ENCODE peak calls at places on chromosomes 2 and 18, in four cellular contexts. Z is prostate gland, E is GM06990, R is bronchial epithelial cell. I is an unnamed sample. For H3K27me3, the result is how much of the 10 kb centered on the place peaks cover.

GRCh38 chr18:76977681-76978234 is 154.8 kb downstream of the MBP start:
- DNase-seq in Z (no peak), R (no peak), E (no peak), I (no peak)

GRCh38 chr18:76459687-76460350 is 35.2 kb downstream of the ZNF516 start:
- DNase-seq in R (peak), Z (peak), E (no peak), I (peak)

GRCh38 chr2:101205521-101205998 is 47.1 kb upstream of the CNOT11 start:
- DNase-seq in Z (peak), R (peak), E (no peak), I (peak)

GRCh38 chr2:94986392-94986963 is 39.0 kb upstream of the MAL start:
- DNase-seq in E (no peak), Z (peak), R (peak), I (peak)

GRCh38 chr18:59388180-59388579 is 29.1 kb upstream of the LMAN1 start:
- DNase-seq in Z (no peak), E (no peak), R (no peak), I (no peak)

GRCh38 chr2:222651721-222652420 is 4.0 kb downstream of the FARSB start:
- DNase-seq in Z (no peak), E (no peak), R (no peak), I (no peak)

GRCh38 chr2:136510244-136510643 is 255.1 kb upstream of the THSD7B start:
- DNase-seq in E (no peak), R (no peak), Z (no peak), I (no peak)

GRCh38 chr2:144860421-144860820 is 340.5 kb upstream of the ZEB2 start:
- DNase-seq in Z (no peak), E (no peak), R (no peak), I (no peak)

GRCh38 chr2:210477496-210477895 is 937 bp upstream of the LANCL1 start:
- DNase-seq in R (peak), Z (no peak), E (no peak), I (peak)

GRCh38 chr18:36297419-36298112 is at the start of gene FHOD3:
- DNase-seq in Z (peak), E (peak), R (no peak), I (peak)

GRCh38 chr2:5766051-5766450 is 73.9 kb downstream of the SOX11 start:
- DNase-seq in E (no peak), Z (no peak), R (no peak), I (peak)
- H3K4me3 ChIP-seq in E (no peak), Z (no peak), R (no peak), I (peak)

GRCh38 chr2:110948027-110948687 is 172.6 kb upstream of the BCL2L11 start:
- DNase-seq in R (no peak), E (no peak), Z (no peak), I (no peak)
- H3K27me3 ChIP-seq in R (under half), E (under half), Z (under half), I (under half)

GRCh38 chr18:43931439-43931838 is 654.1 kb upstream of the SYT4 start:
- DNase-seq in R (no peak), Z (no peak), E (no peak), I (no peak)
- H3K4me3 ChIP-seq in R (no peak), Z (no peak), E (no peak), I (no peak)

DNA sequence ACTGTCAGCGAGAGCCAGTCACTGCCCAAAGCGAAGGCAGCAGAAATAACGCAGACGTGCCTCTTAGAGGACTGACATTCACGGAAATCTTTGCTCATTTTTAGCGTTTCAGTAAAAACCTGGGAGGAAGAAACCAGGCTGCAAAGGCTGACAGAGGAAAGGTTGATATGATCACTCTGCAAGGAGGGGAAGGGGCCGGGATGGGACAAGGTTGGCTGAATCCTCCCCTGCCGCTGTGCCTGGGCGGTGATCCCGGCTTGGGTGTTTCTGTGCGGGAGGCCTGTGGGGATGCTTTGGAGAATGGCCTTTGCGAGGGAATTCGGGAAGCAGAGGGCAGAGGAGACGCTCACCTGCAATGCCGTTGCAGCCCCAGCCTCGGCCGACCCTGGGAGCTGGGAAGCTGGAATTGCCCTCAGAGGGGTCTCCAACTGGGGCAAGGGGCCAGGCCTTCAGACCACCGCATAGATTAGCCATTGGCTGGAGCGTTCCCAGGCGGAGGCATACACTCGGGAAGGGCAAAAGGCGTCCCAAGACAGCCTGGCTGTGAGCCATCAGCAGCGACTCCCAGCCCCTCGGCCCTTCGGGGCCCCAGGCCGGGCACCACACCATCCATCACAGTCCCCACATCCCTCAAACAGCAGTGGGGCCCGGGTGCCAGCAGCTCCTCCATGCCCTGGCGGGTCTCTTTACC is 111.7 kb upstream of the GPC1 start:
- DNase-seq in E (no peak), Z (no peak), R (no peak), I (no peak)
- H3K27me3 ChIP-seq in E (under half), Z (under half), R (under half), I (under half)

DNA sequence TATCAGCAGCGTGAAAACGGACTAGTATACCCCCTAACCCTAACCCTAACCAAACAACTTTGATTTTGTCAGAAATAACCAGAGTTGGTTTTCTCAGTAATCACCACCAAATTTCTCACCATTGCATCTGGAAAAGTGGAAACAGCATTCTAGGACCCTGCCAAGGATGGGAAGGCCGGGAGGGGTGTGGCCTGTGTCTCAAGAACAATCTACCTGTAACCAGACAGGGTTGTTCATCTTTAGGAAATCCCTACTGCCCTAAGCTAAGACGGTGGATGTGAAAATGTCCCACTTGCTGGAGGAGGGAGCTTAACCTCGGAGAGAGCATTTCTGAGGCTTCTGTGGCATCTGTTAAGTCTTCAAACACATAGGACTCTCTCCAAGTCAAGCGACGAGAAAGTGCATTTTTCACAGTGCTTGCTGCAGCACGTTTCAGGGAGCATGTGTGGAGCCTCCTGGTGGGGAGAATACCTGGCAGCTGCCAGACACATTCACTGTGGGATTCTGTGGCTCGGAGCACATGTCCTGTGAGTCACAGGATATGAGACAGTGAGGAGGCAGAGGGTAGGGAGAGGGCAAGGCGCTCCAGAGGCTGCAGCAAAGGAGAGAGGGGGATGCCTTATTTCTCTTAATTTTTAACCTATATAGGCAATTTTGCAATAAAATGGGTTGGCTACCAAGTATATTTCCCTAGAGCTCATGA is 207.5 kb downstream of the SPP2 start:
- DNase-seq in E (no peak), Z (peak), R (peak), I (peak)
- H3K4me3 ChIP-seq in E (no peak), Z (no peak), R (no peak), I (no peak)

GRCh38 chr18:13254971-13255927 is 36.7 kb downstream of the LDLRAD4 start:
- DNase-seq in R (no peak), Z (no peak), E (no peak), I (no peak)

GRCh38 chr18:13256444-13257305 is 38.1 kb downstream of the LDLRAD4 start:
- DNase-seq in R (no peak), E (no peak), Z (no peak), I (no peak)

GRCh38 chr18:13259701-13260100 is 41.1 kb downstream of the LDLRAD4 start:
- DNase-seq in Z (no peak), R (no peak), E (no peak), I (no peak)

GRCh38 chr18:13258792-13259385 is 40.3 kb downstream of the LDLRAD4 start:
- DNase-seq in Z (no peak), E (no peak), R (no peak), I (no peak)

DNA sequence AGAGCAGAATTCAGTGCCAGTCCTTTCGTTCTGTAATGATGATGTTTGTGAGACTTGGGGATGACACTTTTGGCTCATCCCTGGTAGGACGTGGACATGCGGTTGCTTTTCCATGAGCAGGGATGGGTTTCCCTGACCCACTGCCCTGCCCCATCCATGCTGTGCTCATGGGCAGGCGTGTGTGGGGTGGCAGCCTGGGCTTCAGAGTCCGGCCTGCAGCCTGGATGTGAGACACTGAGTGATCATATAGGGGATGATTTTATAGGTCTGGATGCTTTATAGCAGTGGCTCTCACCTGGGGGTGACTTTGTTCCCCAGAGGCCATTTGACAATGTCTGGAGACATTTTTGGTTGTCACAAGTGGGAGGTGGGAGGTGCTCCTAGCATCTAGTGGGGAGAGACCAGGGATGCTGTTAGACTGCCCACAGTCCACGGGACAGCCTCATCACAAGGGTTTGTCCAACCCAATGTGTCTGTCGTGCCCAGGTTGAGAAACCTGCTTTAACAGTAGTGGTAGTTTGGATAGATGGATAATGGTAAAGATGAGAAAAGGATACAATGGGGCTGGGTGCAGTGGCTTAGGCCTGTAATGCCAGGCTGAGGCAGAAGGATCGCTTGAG is 38.9 kb downstream of the LDLRAD4 start:
- DNase-seq in Z (no peak), R (no peak), E (no peak), I (no peak)
- H3K27me3 ChIP-seq in Z (under half), R (under half), E (under half), I (under half)

GRCh38 chr18:54608008-54608642 is 17.1 kb downstream of the DYNAP start:
- DNase-seq in E (no peak), R (peak), Z (no peak), I (peak)
- H3K4me3 ChIP-seq in E (no peak), R (peak), Z (peak), I (peak)

GRCh38 chr2:11344342-11344955 is at the start of gene ROCK2:
- DNase-seq in Z (peak), R (peak), E (peak), I (peak)

GRCh38 chr2:11344956-11345671 is 678 bp upstream of the ROCK2 start:
- DNase-seq in Z (peak), E (no peak), R (peak), I (peak)

GRCh38 chr2:11342561-11343343 is 1.7 kb downstream of the ROCK2 start:
- DNase-seq in Z (peak), E (no peak), R (peak), I (peak)

GRCh38 chr2:11343626-11344341 is 652 bp downstream of the ROCK2 start:
- DNase-seq in E (peak), Z (peak), R (peak), I (peak)

GRCh38 chr2:11343344-11343625 is 1.2 kb downstream of the ROCK2 start:
- DNase-seq in Z (no peak), R (no peak), E (no peak), I (no peak)
- H3K27me3 ChIP-seq in Z (under half), R (under half), E (under half), I (under half)

GRCh38 chr2:239220976-239221375 is 179.8 kb downstream of the HDAC4 start:
- DNase-seq in Z (no peak), E (no peak), R (no peak), I (no peak)

GRCh38 chr2:239224249-239224605 is 176.6 kb downstream of the HDAC4 start:
- DNase-seq in R (no peak), Z (no peak), E (no peak), I (no peak)

GRCh38 chr2:239223330-239224248 is 177.2 kb downstream of the HDAC4 start:
- DNase-seq in R (no peak), E (no peak), Z (peak), I (peak)

GRCh38 chr2:239223029-239223329 is 177.8 kb downstream of the HDAC4 start:
- DNase-seq in R (no peak), Z (no peak), E (no peak), I (no peak)

DNA sequence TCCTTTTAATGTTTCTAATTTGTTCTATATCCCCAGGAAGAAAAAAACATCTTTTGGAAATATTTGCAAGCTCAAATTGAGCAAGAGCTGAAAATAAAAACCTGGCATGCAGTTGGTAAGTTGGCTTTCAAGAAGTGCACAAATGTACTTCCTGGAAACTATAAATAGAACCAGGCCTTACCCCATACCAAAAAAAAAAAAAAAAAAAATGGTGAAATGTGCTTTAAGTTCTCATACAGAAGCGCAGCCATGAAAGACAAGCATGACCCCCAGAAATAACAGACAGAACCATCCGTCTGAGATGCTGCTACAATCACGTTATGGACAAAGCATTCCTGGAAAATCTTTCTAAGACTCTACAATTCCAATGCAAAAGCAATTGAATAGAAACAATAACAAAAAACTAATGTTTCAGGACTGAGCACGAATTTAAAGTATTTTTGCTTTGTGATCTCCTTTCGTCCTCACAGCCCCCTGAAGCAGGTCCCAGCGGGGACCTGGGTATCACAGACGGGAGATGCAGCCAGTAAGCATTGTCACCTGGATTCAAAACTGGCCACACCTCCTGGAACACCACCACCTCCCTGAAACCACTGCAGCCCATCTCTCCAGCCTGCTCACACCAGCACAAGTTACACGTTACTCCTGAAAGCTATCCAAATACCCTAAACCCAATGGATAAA is 178.3 kb downstream of the HDAC4 start:
- DNase-seq in Z (no peak), R (peak), E (no peak), I (no peak)
- H3K4me3 ChIP-seq in Z (no peak), R (no peak), E (no peak), I (no peak)